ENCODE peak calls at places on chromosomes 4 and X, in nine cellular contexts. L is RWPE2, T is body of pancreas, U is BE2C, A is Peyer's patch, P is endodermal cell, D is adipocyte, M is GM12878, R is IMR-90. E is an unnamed sample. For H3K27me3 and H3K4me1, the result is how much of the 10 kb centered on the place peaks cover.

GRCh38 chr4:7348946-7349900 is 85.5 kb downstream of the PSAPL1 start:
- DNase-seq in T (no peak), P (no peak), D (no peak), U (no peak), R (no peak), L (no peak), A (no peak), M (no peak), E (no peak)

GRCh38 chrX:67544871-67545771 is 1.3 kb downstream of the AR start:
- DNase-seq in A (peak), T (peak), P (peak), M (no peak), R (peak), U (no peak), D (peak), L (no peak), E (no peak)

GRCh38 chr4:15322016-15322415 is 105.8 kb upstream of the C1QTNF7 start:
- DNase-seq in U (no peak), P (no peak), L (no peak), A (no peak), R (no peak), M (no peak), D (no peak), T (no peak), E (no peak)

GRCh38 chr4:176001171-176002006 is 64.3 kb upstream of the WDR17 start:
- DNase-seq in P (peak), R (peak), A (no peak), U (peak), D (peak), M (no peak), L (no peak), T (peak), E (no peak)

GRCh38 chr4:74044676-74045075 is 6.2 kb upstream of the CXCL3 start:
- DNase-seq in A (no peak), P (no peak), R (peak), D (no peak), M (no peak), L (no peak), T (no peak), U (no peak), E (no peak)

GRCh38 chrX:66015152-66015827 is 24.6 kb downstream of the VSIG4 start:
- DNase-seq in L (no peak), A (no peak), M (peak), D (no peak), T (no peak), U (no peak), P (no peak), R (no peak), E (peak)

GRCh38 chrX:43817454-43817853 is 64.8 kb downstream of the MAOB start:
- DNase-seq in U (no peak), D (no peak), L (no peak), A (no peak), P (no peak), R (no peak), T (no peak), M (no peak), E (no peak)

GRCh38 chrX:19097553-19097952 is 24.7 kb downstream of the ADGRG2 start:
- DNase-seq in U (no peak), P (peak), T (no peak), R (no peak), L (no peak), M (no peak), A (no peak), D (no peak), E (no peak)

GRCh38 chr4:137310593-137311490 is 221.5 kb downstream of the PCDH18 start:
- DNase-seq in A (no peak), L (no peak), D (peak), T (no peak), R (peak), U (no peak), M (no peak), P (no peak), E (no peak)

GRCh38 chr4:2793578-2793919 is 664 bp downstream of the SH3BP2 start:
- DNase-seq in P (peak), L (peak), D (peak), A (peak), M (no peak), T (peak), R (peak), U (peak), E (no peak)

GRCh38 chrX:132364313-132364712 is 124.5 kb downstream of the MBNL3 start:
- DNase-seq in A (no peak), T (no peak), D (no peak), U (no peak), M (no peak), P (no peak), R (no peak), L (no peak), E (no peak)
- H3K27me3 ChIP-seq in A (under half), T (under half), D (under half), U (under half), M (under half), P (under half), R (under half), L (under half), E (under half)

DNA sequence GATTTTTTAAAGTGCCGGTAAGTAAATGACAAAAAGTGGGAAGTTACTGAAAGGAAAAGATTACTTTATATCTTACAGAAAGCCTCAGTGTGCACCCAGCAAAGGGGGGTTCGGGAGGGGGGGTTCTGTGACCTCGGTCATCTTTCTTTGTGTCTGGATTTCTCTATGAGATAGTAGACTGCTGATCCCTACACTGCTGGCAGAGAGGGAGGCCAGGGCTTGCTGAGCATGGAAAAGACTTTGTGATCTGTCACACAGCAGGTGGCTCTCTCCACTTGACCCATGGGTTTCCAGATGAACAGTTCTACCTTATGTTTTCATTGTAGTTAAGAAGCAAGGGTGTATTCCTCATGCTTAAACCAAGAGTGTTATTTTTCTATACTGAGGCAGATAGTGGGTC is 475.6 kb downstream of the PCDH10 start:
- DNase-seq in D (no peak), T (no peak), R (no peak), A (no peak), M (no peak), L (no peak), P (peak), U (peak), E (no peak)
- H3K4me1 ChIP-seq in D (under half), T (under half), R (under half), A (under half), M (under half), L (under half), P (under half), U (under half), E (under half)

DNA sequence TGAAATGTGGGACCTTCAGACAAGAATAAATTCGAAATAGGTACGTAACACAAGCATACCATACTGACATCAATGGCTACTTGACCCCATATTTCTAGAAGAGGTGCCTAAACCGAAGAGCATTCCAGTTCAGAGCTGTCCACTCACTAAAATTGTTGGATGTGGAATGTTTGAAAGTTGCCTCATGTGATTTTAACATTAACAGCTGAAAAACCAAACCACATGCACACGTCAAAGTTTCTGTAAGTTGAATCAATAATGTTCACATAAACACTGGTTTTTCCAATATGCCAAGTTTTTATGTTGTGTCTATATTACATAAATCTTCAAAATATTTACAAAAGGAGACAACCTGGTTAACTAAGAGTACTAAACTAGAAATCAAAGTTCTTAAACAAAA is 3.5 kb downstream of the UBE2D3 start:
- DNase-seq in D (peak), R (peak), A (no peak), L (no peak), U (no peak), P (no peak), M (no peak), T (no peak), E (no peak)
- H3K27me3 ChIP-seq in D (under half), R (under half), A (under half), L (under half), U (under half), P (under half), M (under half), T (under half), E (under half)

GRCh38 chr4:152004801-152005200 is 244.0 kb upstream of the GATB start:
- DNase-seq in T (no peak), M (no peak), L (no peak), U (no peak), P (peak), A (no peak), R (no peak), D (no peak), E (no peak)
- H3K4me1 ChIP-seq in T (under half), M (under half), L (under half), U (under half), P (under half), A (under half), R (under half), D (under half), E (under half)

GRCh38 chr4:788636-789297 is 37.2 kb downstream of the CPLX1 start:
- DNase-seq in M (no peak), P (peak), T (no peak), L (no peak), A (no peak), R (no peak), D (no peak), U (peak), E (no peak)
- H3K27me3 ChIP-seq in M (under half), P (half or more), T (under half), L (under half), A (under half), R (half or more), D (under half), U (under half), E (under half)

GRCh38 chr4:53055716-53056413 is 193.7 kb downstream of the RASL11B start:
- DNase-seq in A (no peak), D (no peak), L (no peak), P (no peak), M (no peak), U (no peak), R (no peak), T (no peak), E (no peak)
- H3K4me1 ChIP-seq in A (under half), D (under half), L (under half), P (under half), M (under half), U (under half), R (under half), T (under half), E (under half)

GRCh38 chrX:137574102-137574783 is 8.3 kb downstream of the ZIC3 start:
- DNase-seq in L (no peak), M (no peak), A (no peak), P (peak), D (no peak), T (no peak), R (no peak), U (no peak), E (no peak)
- H3K27me3 ChIP-seq in L (under half), M (under half), A (under half), P (under half), D (half or more), T (under half), R (under half), U (under half), E (under half)

GRCh38 chrX:111616786-111617185 is 64.2 kb upstream of the ALG13 start:
- DNase-seq in T (no peak), U (no peak), L (no peak), M (no peak), A (no peak), D (no peak), R (no peak), P (no peak), E (no peak)

DNA sequence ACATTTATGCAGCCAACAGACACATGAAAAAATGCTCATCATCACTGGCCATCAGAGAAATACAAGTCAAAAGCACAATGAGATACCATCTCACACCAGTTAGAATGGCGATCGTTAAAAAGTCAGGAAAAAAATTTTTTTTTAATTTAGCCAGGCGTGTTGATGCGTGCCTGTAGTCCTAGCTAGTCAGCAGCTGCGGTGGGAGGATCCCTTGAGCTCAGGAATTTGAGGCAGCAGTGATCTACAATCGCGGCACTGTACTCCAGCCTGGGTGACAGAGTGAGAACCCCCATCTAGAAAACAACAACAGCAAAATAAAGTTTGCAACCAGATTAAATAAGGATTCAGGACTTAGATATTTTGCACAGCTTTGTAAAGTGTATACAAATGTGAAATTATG is 65.7 kb upstream of the ALG13 start:
- DNase-seq in U (no peak), P (no peak), T (no peak), R (no peak), A (no peak), L (no peak), D (no peak), M (no peak), E (no peak)
- H3K4me1 ChIP-seq in U (under half), P (under half), T (under half), R (under half), A (under half), L (under half), D (under half), M (under half), E (under half)

GRCh38 chr4:3859571-3859970 is 93.4 kb downstream of the ADRA2C start:
- DNase-seq in A (no peak), R (no peak), M (no peak), L (no peak), P (no peak), D (no peak), U (no peak), T (no peak), E (peak)
- H3K27me3 ChIP-seq in A (under half), R (half or more), M (under half), L (under half), P (under half), D (half or more), U (under half), T (under half), E (under half)